ENCODE peak calls at places on chromosomes 1 and 21, in eight cellular contexts. One of them, this sample, is unnamed.

GRCh38 chr1:230408971-230409370 is 17.2 kb downstream of the PGBD5 start:
- DNase-seq in NCI-H524: no peak
- DNase-seq in sciatic nerve: no peak
- DNase-seq in GM10248: no peak
- DNase-seq in suprapubic skin: no peak
- DNase-seq in right lobe of liver: no peak
- DNase-seq in GM04503: no peak
- DNase-seq in GM06990: no peak
- DNase-seq in this sample: no peak

GRCh38 chr21:41029573-41029972 is 138.4 kb upstream of the BACE2 start:
- DNase-seq in NCI-H524: no peak
- DNase-seq in sciatic nerve: no peak
- DNase-seq in GM10248: no peak
- DNase-seq in suprapubic skin: no peak
- DNase-seq in right lobe of liver: no peak
- DNase-seq in GM04503: no peak
- DNase-seq in GM06990: no peak
- DNase-seq in this sample: no peak

GRCh38 chr1:16162163-16162822 is 6.4 kb upstream of the EPHA2 start:
- DNase-seq in NCI-H524: no peak
- DNase-seq in sciatic nerve: no peak
- DNase-seq in GM10248: no peak
- DNase-seq in suprapubic skin: no peak
- DNase-seq in right lobe of liver: no peak
- DNase-seq in GM04503: no peak
- DNase-seq in GM06990: peak
- DNase-seq in this sample: no peak

GRCh38 chr1:24080131-24080530 is 31.8 kb downstream of the MYOM3 start:
- DNase-seq in NCI-H524: no peak
- DNase-seq in sciatic nerve: no peak
- DNase-seq in GM10248: no peak
- DNase-seq in suprapubic skin: no peak
- DNase-seq in right lobe of liver: no peak
- DNase-seq in GM04503: no peak
- DNase-seq in GM06990: no peak
- DNase-seq in this sample: no peak

GRCh38 chr1:193730017-193730416 is 543.6 kb upstream of the B3GALT2 start:
- DNase-seq in NCI-H524: no peak
- DNase-seq in sciatic nerve: no peak
- DNase-seq in GM10248: no peak
- DNase-seq in suprapubic skin: no peak
- DNase-seq in right lobe of liver: no peak
- DNase-seq in GM04503: no peak
- DNase-seq in GM06990: no peak
- DNase-seq in this sample: no peak

GRCh38 chr1:116981521-116982037 is 20.0 kb upstream of the CD101 start:
- DNase-seq in NCI-H524: no peak
- DNase-seq in sciatic nerve: no peak
- DNase-seq in GM10248: no peak
- DNase-seq in suprapubic skin: no peak
- DNase-seq in right lobe of liver: no peak
- DNase-seq in GM04503: no peak
- DNase-seq in GM06990: no peak
- DNase-seq in this sample: no peak

GRCh38 chr1:22018583-22019559 is 17.4 kb downstream of the CELA3A start:
- DNase-seq in NCI-H524: no peak
- DNase-seq in sciatic nerve: no peak
- DNase-seq in GM10248: peak
- DNase-seq in suprapubic skin: no peak
- DNase-seq in right lobe of liver: peak
- DNase-seq in GM04503: peak
- DNase-seq in GM06990: no peak
- DNase-seq in this sample: no peak

GRCh38 chr1:169466259-169467230 is 19.2 kb downstream of the SLC19A2 start:
- DNase-seq in NCI-H524: peak
- DNase-seq in sciatic nerve: no peak
- DNase-seq in GM10248: peak
- DNase-seq in suprapubic skin: no peak
- DNase-seq in right lobe of liver: no peak
- DNase-seq in GM04503: no peak
- DNase-seq in GM06990: no peak
- DNase-seq in this sample: peak

GRCh38 chr1:53413175-53414001 is 45.8 kb upstream of the DMRTB1 start:
- DNase-seq in NCI-H524: no peak
- DNase-seq in sciatic nerve: no peak
- DNase-seq in GM10248: peak
- DNase-seq in suprapubic skin: no peak
- DNase-seq in right lobe of liver: no peak
- DNase-seq in GM04503: no peak
- DNase-seq in GM06990: peak
- DNase-seq in this sample: no peak

GRCh38 chr1:1182491-1183220 is 9.0 kb downstream of the TTLL10 start:
- DNase-seq in NCI-H524: no peak
- DNase-seq in sciatic nerve: no peak
- DNase-seq in GM10248: no peak
- DNase-seq in suprapubic skin: no peak
- DNase-seq in right lobe of liver: peak
- DNase-seq in GM04503: no peak
- DNase-seq in GM06990: peak
- DNase-seq in this sample: no peak

GRCh38 chr1:3237570-3237969 is 168.6 kb downstream of the PRDM16 start:
- DNase-seq in NCI-H524: no peak
- DNase-seq in sciatic nerve: no peak
- DNase-seq in GM10248: no peak
- DNase-seq in suprapubic skin: no peak
- DNase-seq in right lobe of liver: no peak
- DNase-seq in GM04503: no peak
- DNase-seq in GM06990: no peak
- DNase-seq in this sample: no peak

GRCh38 chr1:111920221-111921024 is 69.0 kb downstream of the KCND3 start:
- DNase-seq in NCI-H524: peak
- DNase-seq in sciatic nerve: no peak
- DNase-seq in GM10248: no peak
- DNase-seq in suprapubic skin: peak
- DNase-seq in right lobe of liver: no peak
- DNase-seq in GM04503: peak
- DNase-seq in GM06990: no peak
- DNase-seq in this sample: no peak

GRCh38 chr1:10561497-10561896 is 86.7 kb downstream of the PEX14 start:
- DNase-seq in NCI-H524: peak
- DNase-seq in sciatic nerve: no peak
- DNase-seq in GM10248: no peak
- DNase-seq in suprapubic skin: no peak
- DNase-seq in right lobe of liver: no peak
- DNase-seq in GM04503: peak
- DNase-seq in GM06990: no peak
- DNase-seq in this sample: no peak

GRCh38 chr21:44516342-44516741 is 23.7 kb downstream of the KRTAP10-1 start:
- DNase-seq in NCI-H524: no peak
- DNase-seq in sciatic nerve: no peak
- DNase-seq in GM10248: no peak
- DNase-seq in suprapubic skin: no peak
- DNase-seq in right lobe of liver: peak
- DNase-seq in GM04503: no peak
- DNase-seq in GM06990: no peak
- DNase-seq in this sample: no peak

GRCh38 chr1:45103534-45103933 is 91.5 kb downstream of the UROD start:
- DNase-seq in NCI-H524: no peak
- DNase-seq in sciatic nerve: no peak
- DNase-seq in GM10248: no peak
- DNase-seq in suprapubic skin: no peak
- DNase-seq in right lobe of liver: no peak
- DNase-seq in GM04503: no peak
- DNase-seq in GM06990: no peak
- DNase-seq in this sample: no peak

GRCh38 chr1:245810789-245811337 is 656.1 kb downstream of the KIF26B start:
- DNase-seq in NCI-H524: peak
- DNase-seq in sciatic nerve: no peak
- DNase-seq in GM10248: no peak
- DNase-seq in suprapubic skin: no peak
- DNase-seq in right lobe of liver: no peak
- DNase-seq in GM04503: no peak
- DNase-seq in GM06990: no peak
- DNase-seq in this sample: no peak

GRCh38 chr1:54812801-54813478 is 11.8 kb upstream of the TTC22 start:
- DNase-seq in NCI-H524: no peak
- DNase-seq in sciatic nerve: peak
- DNase-seq in GM10248: no peak
- DNase-seq in suprapubic skin: peak
- DNase-seq in right lobe of liver: no peak
- DNase-seq in GM04503: no peak
- DNase-seq in GM06990: peak
- DNase-seq in this sample: no peak

GRCh38 chr1:23593042-23593521 is 33.8 kb upstream of the ID3 start:
- DNase-seq in NCI-H524: peak
- DNase-seq in sciatic nerve: no peak
- DNase-seq in GM10248: no peak
- DNase-seq in suprapubic skin: no peak
- DNase-seq in right lobe of liver: no peak
- DNase-seq in GM04503: no peak
- DNase-seq in GM06990: no peak
- DNase-seq in this sample: peak

GRCh38 chr1:31013187-31013864 is 52.2 kb downstream of the PUM1 start:
- DNase-seq in NCI-H524: no peak
- DNase-seq in sciatic nerve: no peak
- DNase-seq in GM10248: peak
- DNase-seq in suprapubic skin: no peak
- DNase-seq in right lobe of liver: no peak
- DNase-seq in GM04503: no peak
- DNase-seq in GM06990: peak
- DNase-seq in this sample: no peak

GRCh38 chr1:247419326-247419725 is 3.4 kb downstream of the NLRP3 start:
- DNase-seq in NCI-H524: no peak
- DNase-seq in sciatic nerve: no peak
- DNase-seq in GM10248: no peak
- DNase-seq in suprapubic skin: no peak
- DNase-seq in right lobe of liver: no peak
- DNase-seq in GM04503: no peak
- DNase-seq in GM06990: no peak
- DNase-seq in this sample: no peak

GRCh38 chr1:234962340-234962989 is 166.2 kb downstream of the TOMM20 start:
- DNase-seq in NCI-H524: no peak
- DNase-seq in sciatic nerve: peak
- DNase-seq in GM10248: peak
- DNase-seq in suprapubic skin: peak
- DNase-seq in right lobe of liver: no peak
- DNase-seq in GM04503: peak
- DNase-seq in GM06990: peak
- DNase-seq in this sample: no peak

GRCh38 chr1:39625462-39626273 is 13.8 kb downstream of the HEYL start:
- DNase-seq in NCI-H524: no peak
- DNase-seq in sciatic nerve: peak
- DNase-seq in GM10248: no peak
- DNase-seq in suprapubic skin: no peak
- DNase-seq in right lobe of liver: no peak
- DNase-seq in GM04503: peak
- DNase-seq in GM06990: no peak
- DNase-seq in this sample: no peak

GRCh38 chr1:185676969-185677368 is 57.2 kb upstream of the HMCN1 start:
- DNase-seq in NCI-H524: no peak
- DNase-seq in sciatic nerve: no peak
- DNase-seq in GM10248: no peak
- DNase-seq in suprapubic skin: no peak
- DNase-seq in right lobe of liver: no peak
- DNase-seq in GM04503: no peak
- DNase-seq in GM06990: no peak
- DNase-seq in this sample: no peak

GRCh38 chr1:119351997-119352396 is 16.6 kb upstream of the HAO2 start:
- DNase-seq in NCI-H524: no peak
- DNase-seq in sciatic nerve: no peak
- DNase-seq in GM10248: no peak
- DNase-seq in suprapubic skin: no peak
- DNase-seq in right lobe of liver: no peak
- DNase-seq in GM04503: no peak
- DNase-seq in GM06990: no peak
- DNase-seq in this sample: no peak

GRCh38 chr1:207026177-207026576 is 6.4 kb downstream of the C1orf116 start:
- DNase-seq in NCI-H524: no peak
- DNase-seq in sciatic nerve: no peak
- DNase-seq in GM10248: no peak
- DNase-seq in suprapubic skin: no peak
- DNase-seq in right lobe of liver: no peak
- DNase-seq in GM04503: no peak
- DNase-seq in GM06990: no peak
- DNase-seq in this sample: no peak

GRCh38 chr1:82485591-82486369 is 685.0 kb downstream of the ADGRL2 start:
- DNase-seq in NCI-H524: no peak
- DNase-seq in sciatic nerve: peak
- DNase-seq in GM10248: no peak
- DNase-seq in suprapubic skin: no peak
- DNase-seq in right lobe of liver: no peak
- DNase-seq in GM04503: no peak
- DNase-seq in GM06990: no peak
- DNase-seq in this sample: no peak

GRCh38 chr1:232806071-232806510 is 875 bp downstream of the MAP10 start:
- DNase-seq in NCI-H524: no peak
- DNase-seq in sciatic nerve: no peak
- DNase-seq in GM10248: peak
- DNase-seq in suprapubic skin: no peak
- DNase-seq in right lobe of liver: no peak
- DNase-seq in GM04503: no peak
- DNase-seq in GM06990: no peak
- DNase-seq in this sample: no peak

GRCh38 chr1:175126347-175126746 is 58.7 kb downstream of the TNN start:
- DNase-seq in NCI-H524: no peak
- DNase-seq in sciatic nerve: no peak
- DNase-seq in GM10248: no peak
- DNase-seq in suprapubic skin: no peak
- DNase-seq in right lobe of liver: no peak
- DNase-seq in GM04503: no peak
- DNase-seq in GM06990: no peak
- DNase-seq in this sample: no peak

GRCh38 chr1:202349263-202349928 is 897 bp downstream of the PPP1R12B start:
- DNase-seq in NCI-H524: peak
- DNase-seq in sciatic nerve: no peak
- DNase-seq in GM10248: no peak
- DNase-seq in suprapubic skin: no peak
- DNase-seq in right lobe of liver: no peak
- DNase-seq in GM04503: peak
- DNase-seq in GM06990: no peak
- DNase-seq in this sample: no peak

GRCh38 chr21:44657635-44658183 is at the start of gene KRTAP12-3:
- DNase-seq in NCI-H524: no peak
- DNase-seq in sciatic nerve: peak
- DNase-seq in GM10248: no peak
- DNase-seq in suprapubic skin: no peak
- DNase-seq in right lobe of liver: no peak
- DNase-seq in GM04503: no peak
- DNase-seq in GM06990: no peak
- DNase-seq in this sample: no peak

GRCh38 chr1:235714205-235714897 is 64.8 kb upstream of the GNG4 start:
- DNase-seq in NCI-H524: no peak
- DNase-seq in sciatic nerve: no peak
- DNase-seq in GM10248: no peak
- DNase-seq in suprapubic skin: no peak
- DNase-seq in right lobe of liver: no peak
- DNase-seq in GM04503: no peak
- DNase-seq in GM06990: no peak
- DNase-seq in this sample: no peak

GRCh38 chr1:168293372-168293771 is 12.7 kb downstream of the TBX19 start:
- DNase-seq in NCI-H524: no peak
- DNase-seq in sciatic nerve: no peak
- DNase-seq in GM10248: no peak
- DNase-seq in suprapubic skin: no peak
- DNase-seq in right lobe of liver: no peak
- DNase-seq in GM04503: no peak
- DNase-seq in GM06990: no peak
- DNase-seq in this sample: no peak

GRCh38 chr1:17759114-17759513 is 4.0 kb downstream of the ACTL8 start:
- DNase-seq in NCI-H524: no peak
- DNase-seq in sciatic nerve: no peak
- DNase-seq in GM10248: no peak
- DNase-seq in suprapubic skin: no peak
- DNase-seq in right lobe of liver: no peak
- DNase-seq in GM04503: no peak
- DNase-seq in GM06990: peak
- DNase-seq in this sample: peak

GRCh38 chr1:225476100-225476511 is 48.3 kb upstream of the LBR start:
- DNase-seq in NCI-H524: no peak
- DNase-seq in sciatic nerve: no peak
- DNase-seq in GM10248: no peak
- DNase-seq in suprapubic skin: peak
- DNase-seq in right lobe of liver: no peak
- DNase-seq in GM04503: no peak
- DNase-seq in GM06990: no peak
- DNase-seq in this sample: no peak